ENCODE peak calls at places on chromosomes 6 and 20, in five cellular contexts. L is H1, E is HEK293T, Z is NT2/D1, D is GM12878. W is an unnamed sample.

GRCh38 chr6:143901885-143902708 is 37.8 kb downstream of the ZC2HC1B start:
- DNase-seq in L (no peak), E (no peak), Z (no peak), D (peak), W (no peak)

GRCh38 chr20:58022711-58023110 is 205.7 kb downstream of the ANKRD60 start:
- DNase-seq in L (no peak), E (no peak), Z (no peak), D (no peak), W (no peak)

GRCh38 chr6:42369568-42369967 is 82.2 kb downstream of the TRERF1 start:
- DNase-seq in L (no peak), E (no peak), Z (no peak), D (no peak), W (no peak)

GRCh38 chr20:56431451-56431850 is 19.4 kb downstream of the CASS4 start:
- DNase-seq in L (no peak), E (no peak), Z (no peak), D (no peak), W (no peak)

GRCh38 chr6:89662659-89663223 is 24.2 kb upstream of the LYRM2 start:
- DNase-seq in L (no peak), E (no peak), Z (no peak), D (no peak), W (no peak)

GRCh38 chr6:137896647-137897046 is 29.6 kb downstream of the TNFAIP3 start:
- DNase-seq in L (no peak), E (no peak), Z (no peak), D (no peak), W (no peak)

GRCh38 chr6:165031491-165031890 is 277.9 kb downstream of the C6orf118 start:
- DNase-seq in L (no peak), E (no peak), Z (no peak), D (no peak), W (no peak)

GRCh38 chr20:17938889-17939619 is 29.5 kb downstream of the SNX5 start:
- DNase-seq in L (peak), E (peak), Z (peak), D (no peak), W (peak)

GRCh38 chr6:138287144-138287955 is 69.1 kb upstream of the PBOV1 start:
- DNase-seq in L (peak), E (peak), Z (no peak), D (no peak), W (peak)

GRCh38 chr6:37845026-37845911 is 25.7 kb downstream of the ZFAND3 start:
- DNase-seq in L (no peak), E (no peak), Z (no peak), D (no peak), W (no peak)

GRCh38 chr6:145752638-145753037 is 17.3 kb upstream of the EPM2A start:
- DNase-seq in L (no peak), E (no peak), Z (no peak), D (no peak), W (no peak)

GRCh38 chr6:145745861-145746260 is 10.5 kb upstream of the EPM2A start:
- DNase-seq in L (no peak), E (no peak), Z (no peak), D (no peak), W (no peak)

GRCh38 chr6:145744619-145745018 is 9.3 kb upstream of the EPM2A start:
- DNase-seq in L (no peak), E (no peak), Z (no peak), D (no peak), W (no peak)

DNA sequence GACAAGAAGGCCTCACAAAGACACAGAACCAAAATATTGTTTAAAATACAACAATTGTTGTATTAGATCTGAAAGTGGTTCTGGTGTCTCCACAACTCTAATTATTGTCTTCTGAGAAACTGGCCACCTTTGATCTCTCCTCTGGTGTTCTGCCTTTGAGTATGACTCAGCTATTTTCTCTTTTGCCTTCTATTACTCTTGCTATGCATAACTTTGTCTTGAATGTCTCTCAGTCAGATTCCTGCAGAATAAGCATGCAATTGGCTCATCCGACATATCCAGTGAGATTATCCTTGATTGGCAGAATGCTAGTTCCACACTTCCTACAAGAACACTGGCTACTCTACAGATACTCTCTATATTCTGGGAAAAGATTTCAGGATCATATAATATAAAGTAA is 14.3 kb upstream of the EPM2A start:
- DNase-seq in L (no peak), E (no peak), Z (no peak), D (no peak), W (peak)
- TF ChIP-seq SUZ12 in L (no peak), E (no peak), Z (no peak), D (no peak), W (no peak)

GRCh38 chr20:52405417-52405816 is 213.8 kb upstream of the ZFP64 start:
- DNase-seq in L (no peak), E (no peak), Z (no peak), D (no peak), W (no peak)
- TF ChIP-seq SUZ12 in L (no peak), E (no peak), Z (no peak), D (no peak), W (no peak)

GRCh38 chr6:26234421-26235239 is 130.4 kb upstream of the BTN3A2 start:
- DNase-seq in L (peak), E (peak), Z (peak), D (peak), W (no peak)

GRCh38 chr6:26233608-26234420 is 131.2 kb upstream of the BTN3A2 start:
- DNase-seq in L (no peak), E (no peak), Z (no peak), D (peak), W (no peak)

GRCh38 chr6:26231006-26231587 is 133.9 kb upstream of the BTN3A2 start:
- DNase-seq in L (no peak), E (no peak), Z (no peak), D (no peak), W (no peak)

GRCh38 chr6:26232306-26232949 is 132.6 kb upstream of the BTN3A2 start:
- DNase-seq in L (no peak), E (no peak), Z (no peak), D (no peak), W (no peak)

GRCh38 chr6:26232950-26233607 is 131.9 kb upstream of the BTN3A2 start:
- DNase-seq in L (no peak), E (no peak), Z (no peak), D (peak), W (no peak)
- TF ChIP-seq SUZ12 in L (no peak), E (no peak), Z (no peak), D (no peak), W (no peak)

GRCh38 chr6:72559067-72559466 is 62.8 kb upstream of the KCNQ5 start:
- DNase-seq in L (no peak), E (no peak), Z (no peak), D (no peak), W (no peak)

GRCh38 chr6:72564231-72564630 is 57.6 kb upstream of the KCNQ5 start:
- DNase-seq in L (no peak), E (no peak), Z (no peak), D (no peak), W (no peak)

GRCh38 chr6:72560721-72561593 is 60.9 kb upstream of the KCNQ5 start:
- DNase-seq in L (no peak), E (peak), Z (no peak), D (no peak), W (no peak)

GRCh38 chr6:72561629-72562028 is 60.2 kb upstream of the KCNQ5 start:
- DNase-seq in L (no peak), E (no peak), Z (no peak), D (no peak), W (no peak)
- TF ChIP-seq SUZ12 in L (no peak), E (no peak), Z (no peak), D (no peak), W (no peak)

GRCh38 chr6:100260584-100260983 is 204.1 kb downstream of the SIM1 start:
- DNase-seq in L (no peak), E (no peak), Z (no peak), D (no peak), W (no peak)
- TF ChIP-seq SUZ12 in L (no peak), E (no peak), Z (no peak), D (no peak), W (no peak)

DNA sequence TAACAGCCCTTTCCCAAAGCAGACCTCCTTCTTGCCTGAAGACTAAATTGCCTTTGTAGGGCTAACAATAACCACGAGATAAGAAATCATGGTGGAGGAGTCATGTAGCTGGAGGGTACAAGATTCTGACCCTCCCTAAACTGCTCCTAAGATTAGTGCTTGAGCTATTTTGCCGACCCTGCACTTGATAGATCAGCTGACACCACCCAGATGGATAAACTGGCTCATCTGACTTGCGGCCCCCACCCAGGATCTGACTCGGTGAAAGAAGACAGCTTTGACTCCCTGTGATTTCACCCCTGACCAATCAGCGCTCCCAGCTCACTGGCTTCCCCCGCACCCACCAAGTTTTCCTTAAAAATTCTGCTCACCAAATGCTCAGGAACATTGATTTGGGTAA is 57.6 kb upstream of the UNC93A start:
- DNase-seq in L (peak), E (no peak), Z (no peak), D (no peak), W (no peak)
- TF ChIP-seq SUZ12 in L (no peak), E (no peak), Z (no peak), D (no peak), W (no peak)